ENCODE peak calls at places on chromosomes 7 and 10, in six cellular contexts. X, E, H, Q, T and L are unnamed samples.

GRCh38 chr10:73344267-73344666 is 14.4 kb downstream of the CFAP70 start:
- DNase-seq in X (no peak), Q (no peak), H (no peak), E (no peak), T (no peak), L (no peak)

GRCh38 chr10:31953080-31953479 is 24.4 kb upstream of the ARHGAP12 start:
- DNase-seq in E (no peak), H (no peak), T (no peak), X (no peak), Q (peak), L (no peak)

GRCh38 chr7:23530355-23530754 is 1.4 kb downstream of the TRA2A start:
- DNase-seq in E (no peak), X (no peak), Q (peak), H (no peak), T (no peak), L (peak)

GRCh38 chr7:2654059-2654458 is 22.3 kb downstream of the TTYH3 start:
- DNase-seq in E (no peak), T (no peak), Q (no peak), X (no peak), H (no peak), L (no peak)

GRCh38 chr7:131623154-131623553 is 66.7 kb upstream of the PODXL start:
- DNase-seq in T (no peak), H (no peak), X (peak), Q (peak), E (no peak), L (no peak)

GRCh38 chr7:38385682-38386081 is 112.2 kb upstream of the TARP start:
- DNase-seq in T (no peak), H (no peak), X (no peak), Q (no peak), E (no peak), L (no peak)

GRCh38 chr7:93913197-93913596 is 6.8 kb downstream of the GNGT1 start:
- DNase-seq in X (no peak), H (no peak), Q (no peak), T (no peak), E (no peak), L (no peak)

GRCh38 chr7:87581723-87582122 is 19.0 kb downstream of the ABCB1 start:
- DNase-seq in X (no peak), E (no peak), Q (no peak), H (no peak), T (no peak), L (no peak)

GRCh38 chr7:98116656-98117461 is 10.2 kb downstream of the LMTK2 start:
- DNase-seq in Q (peak), T (no peak), X (no peak), E (no peak), H (no peak), L (peak)

GRCh38 chr7:27655184-27655583 is 7.5 kb downstream of the HIBADH start:
- DNase-seq in Q (no peak), H (no peak), X (no peak), E (no peak), T (no peak), L (no peak)

GRCh38 chr7:115217373-115217772 is 295.5 kb downstream of the MDFIC start:
- DNase-seq in T (no peak), E (no peak), X (no peak), H (no peak), Q (no peak), L (peak)

GRCh38 chr10:113068178-113068890 is 118.3 kb downstream of the TCF7L2 start:
- DNase-seq in E (no peak), H (no peak), X (no peak), T (no peak), Q (no peak), L (no peak)

GRCh38 chr7:101598422-101598957 is 30.6 kb downstream of the MYL10 start:
- DNase-seq in X (no peak), H (no peak), Q (no peak), T (no peak), E (no peak), L (no peak)

GRCh38 chr10:1544929-1545328 is 192.4 kb downstream of the ADARB2 start:
- DNase-seq in T (no peak), Q (no peak), H (no peak), X (no peak), E (no peak), L (no peak)

GRCh38 chr7:50346548-50347497 is 42.3 kb downstream of the IKZF1 start:
- DNase-seq in Q (no peak), E (no peak), H (no peak), T (no peak), X (no peak), L (peak)

GRCh38 chr7:142632291-142633134 is 116.8 kb upstream of the PRSS1 start:
- DNase-seq in H (peak), Q (peak), T (peak), X (peak), E (peak), L (peak)

GRCh38 chr7:99837649-99838361 is 10.0 kb downstream of the CYP3A43 start:
- DNase-seq in Q (no peak), H (no peak), E (no peak), T (no peak), X (no peak), L (peak)

GRCh38 chr10:65670087-65670486 is 1255.7 kb upstream of the LRRTM3 start:
- DNase-seq in E (no peak), H (no peak), Q (peak), T (no peak), X (no peak), L (no peak)

GRCh38 chr7:66539948-66540375 is 88.7 kb upstream of the KCTD7 start:
- DNase-seq in H (no peak), E (no peak), Q (no peak), X (no peak), T (no peak), L (no peak)
- TF ChIP-seq CTCF in H (no peak), E (no peak), Q (no peak), X (no peak), T (no peak), L (no peak)

DNA sequence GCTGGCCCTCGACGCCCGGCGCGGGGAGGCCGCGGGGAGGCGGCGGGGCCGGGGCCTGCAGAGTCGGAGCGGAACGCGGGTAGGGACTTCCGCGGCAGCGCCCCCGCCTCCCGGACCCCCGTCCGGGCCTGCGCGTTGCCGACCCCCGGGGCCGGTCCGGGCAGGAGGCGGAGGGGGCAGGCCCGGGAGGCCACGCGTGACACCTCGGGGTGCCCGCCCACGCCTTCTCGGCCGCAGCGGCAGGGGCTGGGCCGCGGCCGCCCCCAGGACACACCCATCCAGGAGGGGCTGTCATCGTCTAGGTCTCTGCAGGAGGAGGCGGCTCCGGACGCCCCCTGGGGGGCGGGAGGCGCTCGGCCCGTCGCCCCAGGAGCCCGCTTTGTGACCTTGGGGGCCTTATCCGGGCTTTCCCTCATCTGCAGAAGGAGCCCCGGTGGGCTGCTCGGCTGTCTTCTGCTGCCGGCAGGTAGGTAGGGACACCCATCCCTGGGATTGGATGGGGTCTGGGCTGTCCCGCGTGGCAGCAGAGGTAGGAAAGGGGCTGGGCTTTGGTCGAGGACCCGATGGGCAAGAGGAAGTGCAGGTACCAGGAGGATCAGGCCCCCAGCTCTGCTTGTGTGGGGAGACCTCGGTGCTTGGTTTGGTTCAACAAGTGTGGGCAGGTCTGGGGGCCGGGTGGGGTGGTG is 569 bp downstream of the ZNF316 start:
- DNase-seq in T (no peak), Q (peak), E (peak), H (no peak), X (no peak), L (peak)
- TF ChIP-seq CTCF in T (no peak), Q (peak), E (peak), H (peak), X (peak), L (no peak)

GRCh38 chr7:55191926-55192692 is 173.0 kb upstream of the LANCL2 start:
- DNase-seq in T (no peak), X (no peak), H (no peak), Q (peak), E (no peak), L (no peak)
- TF ChIP-seq CTCF in T (no peak), X (no peak), H (peak), Q (peak), E (no peak), L (no peak)

GRCh38 chr7:70042533-70042932 is 444.3 kb downstream of the AUTS2 start:
- DNase-seq in T (no peak), Q (peak), H (no peak), E (no peak), X (no peak), L (no peak)

GRCh38 chr7:70043139-70043538 is 444.9 kb downstream of the AUTS2 start:
- DNase-seq in X (no peak), H (no peak), Q (no peak), E (no peak), T (no peak), L (no peak)

GRCh38 chr7:70044064-70044463 is 445.8 kb downstream of the AUTS2 start:
- DNase-seq in T (no peak), H (no peak), Q (no peak), X (no peak), E (no peak), L (no peak)

GRCh38 chr7:70044525-70044924 is 446.2 kb downstream of the AUTS2 start:
- DNase-seq in E (no peak), Q (no peak), H (no peak), X (no peak), T (no peak), L (no peak)

DNA sequence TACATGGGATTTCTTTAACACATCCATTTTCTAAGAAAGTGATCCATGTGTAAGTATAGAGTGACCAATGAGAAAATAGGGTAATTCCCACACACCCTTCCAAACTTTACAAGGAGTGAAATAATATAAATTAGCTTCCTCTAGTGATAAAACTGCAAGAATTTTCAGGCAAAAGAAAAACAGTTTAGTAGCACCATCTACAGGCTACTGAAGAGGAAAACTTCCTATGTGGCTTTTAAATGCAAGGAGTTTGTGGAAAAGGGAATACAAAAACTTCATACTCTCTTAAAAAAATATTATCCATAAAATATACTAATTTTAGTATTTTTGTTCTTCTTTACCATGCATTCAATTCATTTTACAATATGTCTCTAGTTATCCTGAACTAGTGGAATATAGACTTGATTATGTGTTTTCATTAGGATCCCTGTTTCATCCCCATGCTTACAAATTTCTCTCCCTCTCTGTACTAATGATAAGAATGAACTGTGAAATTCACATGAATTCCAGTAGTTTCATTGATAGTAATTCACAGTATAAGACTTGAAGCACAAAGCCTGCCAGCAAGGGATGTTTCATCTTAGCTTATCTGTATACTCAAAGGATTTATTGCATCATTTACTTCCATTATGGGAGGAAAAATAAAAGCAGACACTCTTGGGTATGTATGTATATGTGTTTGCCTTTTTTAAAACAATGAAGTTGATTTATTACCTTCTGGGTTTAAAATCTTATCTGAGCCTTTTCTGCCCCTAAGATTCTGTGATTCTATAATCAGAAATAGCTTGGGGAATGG is 442.9 kb downstream of the AUTS2 start:
- DNase-seq in Q (peak), E (no peak), H (no peak), T (no peak), X (no peak), L (no peak)
- TF ChIP-seq CTCF in Q (peak), E (peak), H (peak), T (peak), X (peak), L (no peak)

GRCh38 chr7:312409-312808 is 22.4 kb downstream of the FOXL3 start:
- DNase-seq in E (no peak), X (no peak), T (no peak), Q (no peak), H (no peak), L (no peak)

GRCh38 chr7:317643-318405 is 27.9 kb downstream of the FOXL3 start:
- DNase-seq in H (no peak), Q (no peak), E (no peak), T (no peak), X (no peak), L (no peak)

GRCh38 chr7:318476-319266 is 28.7 kb downstream of the FOXL3 start:
- DNase-seq in H (no peak), X (peak), T (no peak), Q (no peak), E (no peak), L (no peak)

GRCh38 chr7:314853-315252 is 24.9 kb downstream of the FOXL3 start:
- DNase-seq in Q (no peak), H (no peak), X (no peak), T (no peak), E (no peak), L (no peak)

GRCh38 chr7:315516-316265 is 25.7 kb downstream of the FOXL3 start:
- DNase-seq in E (no peak), Q (no peak), H (no peak), T (no peak), X (no peak), L (no peak)
- TF ChIP-seq CTCF in E (no peak), Q (no peak), H (no peak), T (no peak), X (no peak), L (no peak)

GRCh38 chr10:108112218-108112617 is 947.7 kb upstream of the SORCS1 start:
- DNase-seq in H (no peak), E (no peak), X (no peak), Q (no peak), T (no peak), L (peak)
- TF ChIP-seq CTCF in H (no peak), E (peak), X (no peak), Q (no peak), T (no peak), L (peak)

DNA sequence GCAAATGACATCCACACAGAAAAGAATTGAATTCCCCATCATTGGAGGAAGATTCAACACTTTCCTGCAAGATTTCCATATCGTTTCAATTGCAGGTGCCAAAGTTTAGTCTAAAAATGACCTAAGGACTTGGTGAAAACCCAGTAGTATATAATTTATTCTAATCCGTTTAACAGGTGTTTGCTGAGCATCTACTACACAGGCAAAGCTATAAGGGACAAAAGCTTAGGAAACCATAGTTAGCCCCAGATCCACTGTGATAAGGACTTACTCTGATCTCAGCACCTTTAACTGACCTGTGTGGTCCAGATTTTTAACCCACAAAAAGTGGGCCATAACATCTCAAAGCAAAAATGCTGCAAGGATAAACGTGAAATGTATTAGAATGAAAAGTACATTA is 19.1 kb downstream of the UBE2H start:
- DNase-seq in X (no peak), Q (no peak), E (no peak), T (no peak), H (no peak), L (no peak)
- TF ChIP-seq CTCF in X (no peak), Q (no peak), E (no peak), T (no peak), H (no peak), L (no peak)

DNA sequence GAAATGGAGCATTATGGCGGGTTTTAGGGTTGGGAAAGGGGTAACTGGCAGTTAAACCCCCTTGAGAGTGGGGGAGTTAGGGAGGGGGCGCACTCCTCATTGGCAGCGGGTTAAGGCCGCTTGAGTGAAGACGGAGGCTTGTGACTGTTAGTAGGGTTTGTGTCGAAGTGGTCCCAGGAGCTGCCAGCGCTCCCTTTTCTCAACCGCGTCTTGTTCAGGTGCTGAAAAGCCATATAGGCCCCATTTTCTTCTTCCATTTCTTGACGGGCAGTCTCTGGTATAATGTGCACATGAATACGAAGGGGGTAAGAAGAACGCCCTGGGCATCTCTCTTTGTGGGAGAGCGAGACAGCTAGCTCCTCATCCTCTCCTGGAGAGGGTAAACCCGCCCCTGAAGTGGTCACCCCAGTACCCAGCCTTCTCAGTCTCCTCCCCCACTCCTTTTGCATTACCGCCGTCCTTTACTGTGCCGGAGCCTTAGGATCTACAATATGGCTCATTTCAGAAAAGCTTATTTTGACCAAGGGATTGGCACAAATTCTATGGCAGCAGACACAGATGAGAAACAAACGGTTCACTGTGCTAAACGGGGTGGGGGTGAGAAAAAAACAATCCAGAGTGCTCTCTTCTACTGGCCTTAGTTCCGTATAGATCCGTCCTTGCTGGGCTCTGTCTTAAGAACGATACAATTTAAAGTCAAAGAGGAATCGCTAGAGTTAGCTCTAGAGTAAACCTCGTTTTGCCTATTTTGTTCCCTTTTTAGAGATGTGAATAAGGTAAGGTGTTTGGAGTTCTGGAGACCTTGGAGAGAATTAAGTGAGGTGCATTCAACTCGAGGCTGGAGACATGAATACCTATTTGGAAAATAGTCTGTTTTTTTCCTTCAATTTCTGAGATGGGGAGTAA is 973 bp downstream of the KMT2E start:
- DNase-seq in E (peak), Q (peak), T (no peak), H (no peak), X (no peak), L (peak)
- TF ChIP-seq CTCF in E (no peak), Q (no peak), T (no peak), H (no peak), X (no peak), L (no peak)

GRCh38 chr10:46293832-46294640 is 7.2 kb downstream of the ANTXRL start:
- DNase-seq in T (no peak), X (no peak), H (no peak), Q (no peak), E (no peak), L (peak)
- TF ChIP-seq CTCF in T (no peak), X (peak), H (no peak), Q (no peak), E (peak), L (peak)

GRCh38 chr7:158957507-158957900 is 101.1 kb downstream of the DYNC2I1 start:
- DNase-seq in T (no peak), X (no peak), H (no peak), Q (no peak), E (no peak), L (no peak)
- TF ChIP-seq CTCF in T (no peak), X (no peak), H (no peak), Q (no peak), E (no peak), L (no peak)